ENCODE peak calls at places on chromosomes 7 and 10, in four cellular contexts. One of them, this sample, is unnamed. For H3K4me1, the result is how much of the 10 kb centered on the place peaks cover.

GRCh38 chr7:135771961-135772638 is 23.5 kb upstream of the FAM180A start:
- DNase-seq in PC-9: peak
- DNase-seq in pancreas: no peak
- DNase-seq in prostate gland: no peak
- DNase-seq in this sample: no peak

GRCh38 chr7:2729893-2730716 is 42.1 kb downstream of the AMZ1 start:
- DNase-seq in PC-9: no peak
- DNase-seq in pancreas: peak
- DNase-seq in prostate gland: no peak
- DNase-seq in this sample: no peak

GRCh38 chr7:95630702-95631458 is 34.6 kb upstream of the PDK4 start:
- DNase-seq in PC-9: no peak
- DNase-seq in pancreas: no peak
- DNase-seq in prostate gland: peak
- DNase-seq in this sample: no peak

GRCh38 chr10:62005687-62006086 is 104.2 kb downstream of the ARID5B start:
- DNase-seq in PC-9: no peak
- DNase-seq in pancreas: no peak
- DNase-seq in prostate gland: no peak
- DNase-seq in this sample: no peak

GRCh38 chr10:25280076-25280475 is 105.3 kb downstream of the GPR158 start:
- DNase-seq in PC-9: no peak
- DNase-seq in pancreas: no peak
- DNase-seq in prostate gland: no peak
- DNase-seq in this sample: no peak

GRCh38 chr10:62052276-62052675 is 150.8 kb downstream of the ARID5B start:
- DNase-seq in PC-9: no peak
- DNase-seq in pancreas: no peak
- DNase-seq in prostate gland: no peak
- DNase-seq in this sample: no peak

GRCh38 chr7:142030294-142030693 is 34.6 kb downstream of the MGAM start:
- DNase-seq in PC-9: peak
- DNase-seq in pancreas: no peak
- DNase-seq in prostate gland: no peak
- DNase-seq in this sample: no peak

GRCh38 chr10:641149-642010 is 48.1 kb downstream of the DIP2C start:
- DNase-seq in PC-9: no peak
- DNase-seq in pancreas: no peak
- DNase-seq in prostate gland: no peak
- DNase-seq in this sample: no peak

GRCh38 chr10:11480687-11481086 is 130.8 kb downstream of the USP6NL start:
- DNase-seq in PC-9: no peak
- DNase-seq in pancreas: no peak
- DNase-seq in prostate gland: no peak
- DNase-seq in this sample: no peak

GRCh38 chr7:128215739-128216138 is 25.3 kb upstream of the LEP start:
- DNase-seq in PC-9: no peak
- DNase-seq in pancreas: no peak
- DNase-seq in prostate gland: no peak
- DNase-seq in this sample: no peak

GRCh38 chr10:86411281-86411841 is 44.8 kb upstream of the GRID1 start:
- DNase-seq in PC-9: no peak
- DNase-seq in pancreas: no peak
- DNase-seq in prostate gland: no peak
- DNase-seq in this sample: no peak

GRCh38 chr7:75798770-75799169 is 14.8 kb downstream of the CCL24 start:
- DNase-seq in PC-9: no peak
- DNase-seq in pancreas: no peak
- DNase-seq in prostate gland: no peak
- DNase-seq in this sample: no peak

GRCh38 chr7:100602889-100603696 is 930 bp downstream of the PCOLCE start:
- DNase-seq in PC-9: no peak
- DNase-seq in pancreas: no peak
- DNase-seq in prostate gland: no peak
- DNase-seq in this sample: peak

GRCh38 chr10:110008518-110009339 is 945 bp downstream of the ADD3 start:
- DNase-seq in PC-9: peak
- DNase-seq in pancreas: peak
- DNase-seq in prostate gland: peak
- DNase-seq in this sample: peak

GRCh38 chr10:60508037-60508436 is 118.4 kb upstream of the ANK3 start:
- DNase-seq in PC-9: no peak
- DNase-seq in pancreas: no peak
- DNase-seq in prostate gland: no peak
- DNase-seq in this sample: no peak
- H3K4me1 ChIP-seq in PC-9: under half
- H3K4me1 ChIP-seq in pancreas: under half
- H3K4me1 ChIP-seq in prostate gland: under half
- H3K4me1 ChIP-seq in this sample: under half

GRCh38 chr7:42235734-42236133 is 1.3 kb downstream of the GLI3 start:
- DNase-seq in PC-9: no peak
- DNase-seq in pancreas: no peak
- DNase-seq in prostate gland: no peak
- DNase-seq in this sample: no peak
- H3K4me3 ChIP-seq in PC-9: no peak
- H3K4me3 ChIP-seq in pancreas: no peak
- H3K4me3 ChIP-seq in prostate gland: peak
- H3K4me3 ChIP-seq in this sample: no peak

DNA sequence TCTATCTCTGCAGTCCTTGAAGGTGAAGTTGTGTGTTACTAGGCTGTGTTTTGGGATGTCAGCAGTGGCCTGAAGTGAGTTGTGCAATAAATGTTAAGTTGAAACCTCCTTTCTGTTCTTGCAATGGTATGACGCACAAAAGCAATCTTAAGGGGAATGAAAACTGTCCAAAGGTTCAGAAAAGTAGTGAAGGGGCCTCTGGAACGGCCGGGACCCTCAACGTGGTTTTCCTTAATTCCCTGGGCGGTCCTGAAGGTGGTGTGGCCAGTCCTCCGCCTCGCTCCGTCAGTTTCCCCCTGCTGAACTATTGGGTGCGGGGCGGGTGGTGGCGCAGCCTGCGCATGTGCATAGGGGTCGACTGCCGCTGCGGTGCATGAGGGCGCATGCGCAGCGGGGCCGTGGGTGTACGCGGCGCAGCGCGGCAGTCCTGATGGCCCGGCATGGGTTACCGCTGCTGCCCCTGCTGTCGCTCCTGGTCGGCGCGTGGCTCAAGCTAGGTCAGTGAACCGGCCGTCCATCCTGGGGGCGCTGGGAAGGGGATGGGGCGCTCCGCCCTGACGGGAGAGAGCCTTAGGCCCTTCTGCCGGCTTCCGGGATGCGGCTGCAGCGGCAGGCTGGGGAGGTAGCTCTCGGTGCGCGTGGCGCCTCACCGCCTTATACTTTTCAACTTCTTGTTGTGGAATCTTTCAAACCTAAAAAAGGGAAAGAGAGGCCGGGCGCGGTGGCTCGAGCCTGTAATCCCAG is at the start of gene SUMF2:
- DNase-seq in PC-9: peak
- DNase-seq in pancreas: peak
- DNase-seq in prostate gland: peak
- DNase-seq in this sample: peak
- TF ChIP-seq CTCF in PC-9: peak
- TF ChIP-seq CTCF in pancreas: no peak
- TF ChIP-seq CTCF in prostate gland: peak
- TF ChIP-seq CTCF in this sample: no peak

GRCh38 chr10:69361303-69361614 is 55.5 kb downstream of the TACR2 start:
- DNase-seq in PC-9: no peak
- DNase-seq in pancreas: peak
- DNase-seq in prostate gland: no peak
- DNase-seq in this sample: no peak
- H3K4me1 ChIP-seq in PC-9: half or more
- H3K4me1 ChIP-seq in pancreas: under half
- H3K4me1 ChIP-seq in prostate gland: under half
- H3K4me1 ChIP-seq in this sample: under half

DNA sequence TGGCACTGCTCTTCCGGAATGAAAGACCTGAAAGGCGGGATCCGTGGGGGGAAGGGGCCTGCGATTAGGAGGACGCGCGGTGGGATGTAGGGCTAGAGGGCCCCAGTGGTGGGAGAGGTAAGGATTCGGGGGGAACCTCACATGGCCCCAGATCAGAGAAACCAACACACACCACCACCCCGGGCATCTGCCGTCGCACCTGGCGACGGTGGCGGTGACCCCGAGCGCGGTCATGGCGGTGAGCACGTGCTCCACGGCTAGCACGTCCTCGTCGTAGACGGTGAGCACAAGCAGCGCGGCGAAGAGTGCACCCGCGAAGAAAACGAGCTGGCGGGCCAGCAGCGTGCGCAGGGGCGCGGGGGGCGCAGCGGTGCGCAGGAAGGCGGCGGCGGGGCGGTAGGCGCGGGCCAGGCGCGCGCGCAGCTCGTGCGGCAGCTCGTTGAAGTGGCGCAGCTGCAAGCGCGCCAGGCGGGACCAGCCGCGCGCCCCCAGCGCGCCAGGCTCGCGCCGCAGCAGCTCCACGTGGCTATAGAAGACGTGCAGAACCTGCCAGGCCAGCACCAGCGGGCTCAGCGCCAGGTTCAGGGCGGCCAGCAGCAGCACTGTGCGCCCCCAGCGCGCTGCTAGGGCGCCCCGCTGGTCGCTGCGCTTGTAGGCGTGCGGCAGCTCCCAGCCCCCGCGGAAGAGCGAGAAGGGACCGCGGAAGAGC is 5.7 kb downstream of the ATG9B start:
- DNase-seq in PC-9: no peak
- DNase-seq in pancreas: no peak
- DNase-seq in prostate gland: no peak
- DNase-seq in this sample: peak
- H3K4me3 ChIP-seq in PC-9: no peak
- H3K4me3 ChIP-seq in pancreas: no peak
- H3K4me3 ChIP-seq in prostate gland: peak
- H3K4me3 ChIP-seq in this sample: peak

GRCh38 chr10:111593578-111593977 is 516.7 kb downstream of the ADRA2A start:
- DNase-seq in PC-9: no peak
- DNase-seq in pancreas: no peak
- DNase-seq in prostate gland: no peak
- DNase-seq in this sample: no peak

GRCh38 chr10:111600772-111601171 is 523.9 kb downstream of the ADRA2A start:
- DNase-seq in PC-9: no peak
- DNase-seq in pancreas: peak
- DNase-seq in prostate gland: no peak
- DNase-seq in this sample: no peak

GRCh38 chr10:111595173-111595572 is 518.3 kb downstream of the ADRA2A start:
- DNase-seq in PC-9: no peak
- DNase-seq in pancreas: no peak
- DNase-seq in prostate gland: no peak
- DNase-seq in this sample: no peak

DNA sequence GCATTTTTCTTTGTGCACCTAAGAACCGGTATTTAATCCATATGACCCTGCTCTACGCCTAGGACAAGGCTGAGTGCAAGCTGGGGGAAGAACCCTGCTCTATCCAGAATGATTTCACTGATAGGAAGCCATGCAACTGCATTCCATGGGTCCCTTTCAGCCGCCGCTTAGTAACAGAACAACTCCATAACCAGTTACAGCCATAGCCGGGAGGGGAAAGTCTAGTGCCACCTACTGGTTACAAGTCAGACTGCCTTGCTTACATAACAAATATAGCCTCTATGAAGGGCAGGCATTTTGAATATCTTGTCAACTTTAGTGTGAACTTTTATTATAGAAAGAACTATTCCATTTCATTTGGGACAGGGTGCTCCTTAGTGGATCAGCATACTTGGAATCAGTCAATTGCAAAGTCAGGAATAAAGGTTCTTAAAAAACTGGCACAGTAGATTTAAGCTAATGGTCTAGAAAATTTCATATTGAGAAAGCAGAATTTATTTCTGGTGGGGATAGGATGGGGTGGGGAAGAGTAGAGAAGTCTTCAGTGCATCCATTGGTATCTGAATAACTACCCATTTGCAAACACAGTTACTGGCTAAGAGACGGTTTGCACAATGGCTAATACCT is 521.7 kb downstream of the ADRA2A start:
- DNase-seq in PC-9: no peak
- DNase-seq in pancreas: no peak
- DNase-seq in prostate gland: peak
- DNase-seq in this sample: peak
- TF ChIP-seq CTCF in PC-9: peak
- TF ChIP-seq CTCF in pancreas: peak
- TF ChIP-seq CTCF in prostate gland: peak
- TF ChIP-seq CTCF in this sample: peak

GRCh38 chr10:21959998-21960397 is 43.5 kb downstream of the DNAJC1 start:
- DNase-seq in PC-9: no peak
- DNase-seq in pancreas: no peak
- DNase-seq in prostate gland: no peak
- DNase-seq in this sample: no peak
- H3K4me1 ChIP-seq in PC-9: under half
- H3K4me1 ChIP-seq in pancreas: under half
- H3K4me1 ChIP-seq in prostate gland: under half
- H3K4me1 ChIP-seq in this sample: under half

GRCh38 chr10:122675278-122675677 is 24.4 kb downstream of the C10orf120 start:
- DNase-seq in PC-9: no peak
- DNase-seq in pancreas: no peak
- DNase-seq in prostate gland: no peak
- DNase-seq in this sample: no peak
- H3K4me3 ChIP-seq in PC-9: no peak
- H3K4me3 ChIP-seq in pancreas: no peak
- H3K4me3 ChIP-seq in prostate gland: no peak
- H3K4me3 ChIP-seq in this sample: no peak

DNA sequence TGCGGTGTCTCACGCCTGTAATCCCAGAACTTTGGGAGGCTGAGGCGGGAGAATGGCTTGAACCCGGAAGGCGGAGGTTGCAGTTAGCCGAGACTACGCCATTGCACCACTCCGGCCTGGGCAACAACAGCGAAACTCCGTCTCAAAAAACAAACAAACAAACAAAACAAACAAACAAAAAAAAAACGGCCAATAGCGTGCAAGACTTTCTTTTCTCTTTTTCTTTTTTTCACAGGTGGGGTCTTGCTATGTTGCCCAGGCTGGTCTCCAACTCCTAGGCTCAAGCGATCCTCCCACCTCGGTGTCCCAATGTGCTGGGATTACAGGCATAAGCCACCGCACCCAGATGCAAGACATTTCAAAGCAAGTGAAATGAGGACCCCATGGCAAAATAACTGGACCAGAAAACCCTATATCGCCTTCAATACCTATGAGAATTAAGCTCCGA is 1.6 kb downstream of the PSAP start:
- DNase-seq in PC-9: peak
- DNase-seq in pancreas: peak
- DNase-seq in prostate gland: no peak
- DNase-seq in this sample: no peak
- TF ChIP-seq CTCF in PC-9: no peak
- TF ChIP-seq CTCF in pancreas: no peak
- TF ChIP-seq CTCF in prostate gland: no peak
- TF ChIP-seq CTCF in this sample: no peak